ENCODE peak calls at places on chromosomes 5 and 9, in six cellular contexts. F is GDM1, W is AG08395, H is choroid plexus epithelial cell, C is heart left ventricle, R is GM23338. I is an unnamed sample.

GRCh38 chr9:112500842-112501241 is 14.2 kb downstream of the KIAA1958 start:
- DNase-seq in W (no peak), F (no peak), R (no peak), H (no peak), C (no peak), I (no peak)

GRCh38 chr5:154583545-154584168 is 105.6 kb upstream of the HAND1 start:
- DNase-seq in F (no peak), C (no peak), W (no peak), H (no peak), R (no peak), I (no peak)

GRCh38 chr9:120877276-120878034 is 467 bp upstream of the PHF19 start:
- DNase-seq in R (peak; percentile 73), W (peak; percentile 63), F (peak; percentile 69), H (peak; percentile 30), C (peak; percentile 73), I (peak; percentile 56)

GRCh38 chr5:68070641-68071191 is 144.8 kb upstream of the PIK3R1 start:
- DNase-seq in F (no peak), R (no peak), H (no peak), W (peak; percentile 34), C (no peak), I (no peak)

GRCh38 chr5:54760182-54760935 is 225.0 kb downstream of the ESM1 start:
- DNase-seq in R (no peak), W (no peak), C (no peak), F (no peak), H (peak; percentile 82), I (peak; percentile 85)

GRCh38 chr5:90562331-90562730 is 3.7 kb downstream of the ADGRV1 start:
- DNase-seq in W (no peak), C (no peak), R (peak; percentile 18), H (no peak), F (no peak), I (no peak)

GRCh38 chr9:109779711-109780452 is at the start of gene PALM2AKAP2:
- DNase-seq in R (peak; percentile 85), W (peak; percentile 82), F (no peak), C (peak; percentile 85), H (peak; percentile 54), I (peak; percentile 51)

GRCh38 chr5:67842806-67843205 is 372.8 kb upstream of the PIK3R1 start:
- DNase-seq in F (no peak), W (no peak), C (no peak), H (peak; percentile 34), R (peak; percentile 34), I (peak; percentile 23)

GRCh38 chr9:110526426-110526825 is 53.1 kb downstream of the SVEP1 start:
- DNase-seq in C (no peak), W (no peak), H (peak; percentile 77), R (no peak), F (no peak), I (peak; percentile 92)

GRCh38 chr5:98065261-98065909 is 708.1 kb upstream of the RGMB start:
- DNase-seq in F (no peak), C (no peak), H (no peak), R (no peak), W (peak; percentile 12), I (no peak)

GRCh38 chr9:15357050-15357653 is 50.1 kb upstream of the TTC39B start:
- DNase-seq in F (peak; percentile 65), W (no peak), C (no peak), H (no peak), R (peak; percentile 64), I (no peak)

GRCh38 chr5:37774912-37775483 is 64.8 kb downstream of the GDNF start:
- DNase-seq in W (no peak), H (peak; percentile 51), R (peak; percentile 76), F (no peak), C (no peak), I (peak; percentile 59)

GRCh38 chr9:121620777-121621437 is 30.5 kb upstream of the DAB2IP start:
- DNase-seq in R (peak; percentile 83), F (peak; percentile 18), H (peak; percentile 52), W (peak; percentile 41), C (no peak), I (no peak)

GRCh38 chr9:129235041-129235930 is 57.2 kb upstream of the IER5L start:
- DNase-seq in R (no peak), H (no peak), F (no peak), W (no peak), C (peak; percentile 11), I (no peak)

GRCh38 chr5:62371409-62371808 is 32.3 kb downstream of the DIMT1 start:
- DNase-seq in F (no peak), C (no peak), R (no peak), W (peak; percentile 3), H (no peak), I (peak; percentile 29)

GRCh38 chr9:99019523-99020331 is 76.0 kb downstream of the COL15A1 start:
- DNase-seq in W (peak; percentile 88), F (no peak), C (no peak), R (no peak), H (peak; percentile 98), I (peak; percentile 98)

GRCh38 chr5:10452768-10453331 is 11.2 kb downstream of the ROPN1L start:
- DNase-seq in F (peak; percentile 65), R (peak; percentile 87), C (no peak), W (peak; percentile 92), H (peak; percentile 95), I (peak; percentile 88)

GRCh38 chr5:135400866-135401265 is 1.8 kb upstream of the MACROH2A1 start:
- DNase-seq in H (no peak), F (no peak), C (no peak), R (peak; percentile 29), W (no peak), I (no peak)

GRCh38 chr5:15694694-15695093 is 194.7 kb downstream of the FBXL7 start:
- DNase-seq in W (peak; percentile 37), F (no peak), C (no peak), H (peak; percentile 66), R (no peak), I (peak; percentile 27)

GRCh38 chr5:59863777-59864176 is 29.7 kb downstream of the PDE4D start:
- DNase-seq in W (peak; percentile 22), R (no peak), C (no peak), F (no peak), H (peak; percentile 44), I (peak; percentile 62)

GRCh38 chr9:121860213-121860612 is 208.8 kb downstream of the DAB2IP start:
- DNase-seq in F (no peak), H (no peak), R (no peak), W (no peak), C (no peak), I (no peak)

GRCh38 chr9:27247756-27248155 is 49.2 kb downstream of the EQTN start:
- DNase-seq in R (peak; percentile 82), F (peak; percentile 0), W (peak; percentile 63), H (peak; percentile 75), C (no peak), I (peak; percentile 74)

GRCh38 chr9:114905160-114905940 is 25.0 kb downstream of the TNFSF8 start:
- DNase-seq in W (no peak), H (no peak), F (no peak), C (no peak), R (no peak), I (no peak)

GRCh38 chr5:108093186-108093585 is 288.7 kb downstream of the FBXL17 start:
- DNase-seq in W (peak; percentile 48), F (no peak), H (peak; percentile 70), R (peak; percentile 68), C (no peak), I (peak; percentile 38)

I was measured in iris pigment epithelial cell.